ENCODE peak calls at places on chromosomes 6 and 20, in four cellular contexts. E, B, U and Z are unnamed samples.

GRCh38 chr6:156848533-156848932 is 71.4 kb downstream of the ARID1B start:
- ATAC-seq in E (no peak), B (no peak), U (no peak), Z (no peak)

GRCh38 chr6:141195251-141195832 is 937.4 kb upstream of the GJE1 start:
- ATAC-seq in E (no peak), B (no peak), U (no peak), Z (no peak)

GRCh38 chr6:148981515-148981914 is 234.7 kb downstream of the UST start:
- ATAC-seq in E (no peak), B (no peak), U (no peak), Z (no peak)

GRCh38 chr20:50003253-50003656 is 20.5 kb downstream of the SNAI1 start:
- ATAC-seq in E (no peak), B (no peak), U (peak), Z (no peak)

GRCh38 chr6:130453230-130453629 is 87.4 kb downstream of the TMEM200A start:
- ATAC-seq in E (no peak), B (peak), U (no peak), Z (no peak)

GRCh38 chr6:163754866-163755265 is 340.3 kb downstream of the QKI start:
- ATAC-seq in E (no peak), B (no peak), U (no peak), Z (no peak)

GRCh38 chr6:22001336-22002027 is 295.4 kb downstream of the PRL start:
- ATAC-seq in E (no peak), B (no peak), U (no peak), Z (no peak)

GRCh38 chr6:34447915-34448314 is 18.0 kb upstream of the PACSIN1 start:
- ATAC-seq in E (peak), B (peak), U (no peak), Z (no peak)

GRCh38 chr20:31842471-31843157 is 2.8 kb downstream of the FOXS1 start:
- ATAC-seq in E (no peak), B (peak), U (peak), Z (no peak)

GRCh38 chr20:64065973-64066341 is 3.0 kb downstream of the TCEA2 start:
- ATAC-seq in E (no peak), B (peak), U (no peak), Z (no peak)

GRCh38 chr6:165987483-165988305 is 180.0 kb downstream of the TBXT start:
- ATAC-seq in E (no peak), B (no peak), U (peak), Z (peak)

DNA sequence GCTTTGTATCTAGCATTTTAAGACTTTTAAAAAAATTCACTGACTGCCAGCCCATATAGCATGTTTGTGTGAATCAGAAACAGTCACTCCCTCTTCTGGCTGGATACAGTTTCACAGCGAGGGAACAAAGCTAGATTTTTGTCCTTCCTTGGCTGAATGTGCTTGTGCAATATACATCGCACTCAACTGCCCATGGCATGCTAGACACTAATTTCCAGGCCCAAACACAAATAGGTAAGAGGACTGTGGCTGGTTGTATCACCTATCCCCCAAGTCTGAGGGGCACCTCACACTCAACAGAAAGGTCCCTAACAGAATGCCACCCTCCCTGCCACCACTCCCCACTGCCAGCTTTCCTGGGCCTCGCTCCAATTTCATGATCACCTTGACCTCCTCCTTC is 16.2 kb upstream of the BLCAP start:
- ATAC-seq in E (no peak), B (no peak), U (peak), Z (no peak)
- H3K4me3 ChIP-seq in E (no peak), B (no peak), U (no peak), Z (no peak)

GRCh38 chr6:11380549-11380948 is 148.1 kb upstream of the NEDD9 start:
- ATAC-seq in E (no peak), B (peak), U (no peak), Z (no peak)
- TF ChIP-seq EP300 in E (no peak), B (no peak), U (no peak), Z (no peak)

GRCh38 chr20:43583982-43584432 is 6.7 kb upstream of the IFT52 start:
- ATAC-seq in E (peak), B (no peak), U (no peak), Z (no peak)
- TF ChIP-seq POLR2A in E (no peak), B (no peak), U (no peak), Z (no peak)

GRCh38 chr6:13485303-13485702 is 2.1 kb downstream of the GFOD1 start:
- ATAC-seq in E (no peak), B (no peak), U (no peak), Z (no peak)

GRCh38 chr6:13484827-13485226 is 2.6 kb downstream of the GFOD1 start:
- ATAC-seq in E (no peak), B (no peak), U (no peak), Z (no peak)

GRCh38 chr6:13485923-13486557 is 1.4 kb downstream of the GFOD1 start:
- ATAC-seq in E (no peak), B (peak), U (peak), Z (no peak)

GRCh38 chr6:13486679-13487121 is 700 bp downstream of the GFOD1 start:
- ATAC-seq in E (peak), B (peak), U (peak), Z (peak)

GRCh38 chr6:13484138-13484708 is 3.2 kb downstream of the GFOD1 start:
- ATAC-seq in E (no peak), B (peak), U (no peak), Z (no peak)
- H3K4me3 ChIP-seq in E (no peak), B (peak), U (no peak), Z (peak)

GRCh38 chr20:37179671-37180524 is 550 bp upstream of the MROH8 start:
- ATAC-seq in E (no peak), B (no peak), U (peak), Z (no peak)
- TF ChIP-seq EP300 in E (no peak), B (no peak), U (no peak), Z (no peak)